ENCODE peak calls at places on chromosome 15, in eight cellular contexts. E is uterus, N is NB4, I is choroid plexus epithelial cell, R is fibroblast of pulmonary artery, G is epithelial cell of proximal tubule, X is astrocyte, J is brain microvascular endothelial cell. T is an unnamed sample.

GRCh38 chr15:44574734-44575133 is 37.8 kb downstream of the EIF3J start:
- DNase-seq in E (no peak), N (no peak), I (no peak), R (no peak), G (no peak), X (no peak), J (no peak), T (no peak)

GRCh38 chr15:68278345-68279217 is 1.0 kb downstream of the FEM1B start:
- DNase-seq in E (no peak), N (peak), I (peak), R (no peak), G (no peak), X (peak), J (peak), T (peak)

GRCh38 chr15:40826123-40827075 is 2.1 kb downstream of the PPP1R14D start:
- DNase-seq in E (no peak), N (no peak), I (peak), R (no peak), G (no peak), X (no peak), J (no peak), T (peak)

GRCh38 chr15:32856753-32857152 is 138.9 kb downstream of the GREM1 start:
- DNase-seq in E (no peak), N (no peak), I (peak), R (no peak), G (no peak), X (peak), J (peak), T (peak)

GRCh38 chr15:58066042-58066867 is 744 bp upstream of the ALDH1A2 start:
- DNase-seq in E (peak), N (peak), I (peak), R (peak), G (no peak), X (no peak), J (peak), T (peak)

GRCh38 chr15:99440551-99441426 is 125.0 kb upstream of the MEF2A start:
- DNase-seq in E (peak), N (no peak), I (no peak), R (no peak), G (no peak), X (no peak), J (no peak), T (no peak)

GRCh38 chr15:86894269-86894668 is 814.6 kb downstream of the AGBL1 start:
- DNase-seq in E (no peak), N (no peak), I (no peak), R (no peak), G (no peak), X (no peak), J (no peak), T (no peak)

GRCh38 chr15:35657679-35658201 is 111.8 kb upstream of the DPH6 start:
- DNase-seq in E (no peak), N (no peak), I (peak), R (peak), G (no peak), X (peak), J (peak), T (no peak)

GRCh38 chr15:78263907-78264303 is 457 bp upstream of the DNAJA4 start:
- DNase-seq in E (no peak), N (no peak), I (no peak), R (no peak), G (no peak), X (no peak), J (no peak), T (no peak)

DNA sequence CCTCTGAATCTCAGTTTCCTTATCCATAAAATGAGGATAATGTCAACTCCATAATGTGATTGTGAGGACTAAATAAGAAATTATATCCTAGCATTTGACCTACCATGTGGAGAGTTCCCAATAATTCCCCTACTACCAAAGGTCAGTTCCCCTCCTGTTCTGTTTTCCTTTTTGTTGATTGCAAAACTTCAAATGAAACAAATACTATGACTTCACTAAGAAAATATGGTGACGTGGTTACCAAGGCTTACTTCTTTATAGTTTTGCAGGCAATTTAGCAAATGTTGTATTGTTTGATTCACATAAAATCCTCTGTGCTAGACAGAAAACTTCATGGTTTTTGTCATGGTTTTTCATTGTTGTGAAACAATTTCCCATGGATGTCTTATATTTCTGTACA is 153.8 kb upstream of the RORA start:
- DNase-seq in E (no peak), N (no peak), I (peak), R (no peak), G (no peak), X (no peak), J (no peak), T (peak)
- H3K4me3 ChIP-seq in E (no peak), N (no peak), I (no peak), R (no peak), G (no peak), X (no peak), J (no peak), T (no peak)

GRCh38 chr15:100909582-100909981 is 9.6 kb upstream of the LRRK1 start:
- DNase-seq in E (peak), N (no peak), I (no peak), R (no peak), G (no peak), X (no peak), J (no peak), T (no peak)

GRCh38 chr15:100903191-100903590 is 16.0 kb upstream of the LRRK1 start:
- DNase-seq in E (no peak), N (no peak), I (no peak), R (no peak), G (no peak), X (no peak), J (no peak), T (peak)

GRCh38 chr15:100902436-100903190 is 16.5 kb upstream of the LRRK1 start:
- DNase-seq in E (peak), N (peak), I (peak), R (peak), G (no peak), X (peak), J (peak), T (peak)

GRCh38 chr15:100908466-100908865 is 10.7 kb upstream of the LRRK1 start:
- DNase-seq in E (no peak), N (no peak), I (no peak), R (no peak), G (no peak), X (no peak), J (no peak), T (no peak)

DNA sequence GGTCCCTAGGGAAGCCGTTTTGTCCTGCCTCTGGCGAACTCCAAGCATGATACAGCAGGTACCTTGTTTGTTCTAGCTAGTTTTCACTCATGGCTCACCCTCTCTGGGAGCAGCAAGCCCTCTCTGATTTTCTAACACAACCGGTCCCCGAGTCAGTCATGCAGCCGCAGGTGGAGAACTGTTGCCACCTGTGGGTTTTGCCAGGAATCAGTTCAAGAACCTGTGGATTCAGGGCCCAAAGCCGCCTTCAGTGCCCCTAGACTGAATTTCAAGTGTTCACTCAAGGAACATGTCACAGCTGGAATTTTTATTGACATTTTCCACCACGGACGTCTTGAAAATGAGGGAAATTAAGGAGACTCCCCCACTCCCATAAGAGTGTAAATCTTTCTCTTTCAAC is 13.3 kb upstream of the LRRK1 start:
- DNase-seq in E (no peak), N (no peak), I (no peak), R (no peak), G (no peak), X (no peak), J (no peak), T (no peak)
- TF ChIP-seq CTCF in E (no peak), N (no peak), I (no peak), R (no peak), G (no peak), X (no peak), J (peak), T (no peak)

GRCh38 chr15:25663515-25663914 is 199.6 kb downstream of the ATP10A start:
- DNase-seq in E (no peak), N (no peak), I (no peak), R (no peak), G (no peak), X (no peak), J (no peak), T (no peak)
- H3K4me3 ChIP-seq in E (no peak), N (no peak), I (no peak), R (no peak), G (no peak), X (no peak), J (no peak), T (no peak)

DNA sequence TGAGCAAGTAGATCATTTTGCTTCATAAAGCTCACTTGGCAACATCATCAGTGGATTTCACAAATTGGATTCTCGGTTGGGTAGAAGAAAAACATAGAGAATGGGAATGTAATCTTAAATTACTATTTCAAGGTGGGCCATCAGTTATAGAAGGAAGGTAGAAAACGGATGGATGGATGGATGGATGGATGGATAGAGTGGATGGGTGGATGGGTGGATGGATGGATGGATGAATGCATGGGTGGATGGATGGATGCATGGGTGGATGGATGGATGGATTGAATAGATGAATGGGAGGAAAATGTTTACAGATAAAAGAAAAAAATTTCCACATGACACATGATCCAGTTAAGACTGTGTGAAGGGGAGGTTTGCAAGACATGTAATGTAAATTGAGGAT is 159.7 kb downstream of the MEX3B start:
- DNase-seq in E (no peak), N (no peak), I (no peak), R (no peak), G (no peak), X (no peak), J (no peak), T (no peak)
- TF ChIP-seq CTCF in E (no peak), N (no peak), I (no peak), R (no peak), G (no peak), X (no peak), J (no peak), T (no peak)

GRCh38 chr15:81301815-81302399 is 22.0 kb downstream of the STARD5 start:
- DNase-seq in E (no peak), N (peak), I (no peak), R (no peak), G (no peak), X (no peak), J (no peak), T (no peak)

GRCh38 chr15:81302605-81303204 is 21.2 kb downstream of the STARD5 start:
- DNase-seq in E (no peak), N (no peak), I (no peak), R (no peak), G (no peak), X (no peak), J (no peak), T (no peak)

GRCh38 chr15:81304226-81304625 is 19.7 kb downstream of the STARD5 start:
- DNase-seq in E (no peak), N (peak), I (peak), R (peak), G (no peak), X (peak), J (peak), T (peak)

GRCh38 chr15:81301385-81301784 is 22.6 kb downstream of the STARD5 start:
- DNase-seq in E (no peak), N (no peak), I (no peak), R (no peak), G (no peak), X (no peak), J (no peak), T (no peak)

DNA sequence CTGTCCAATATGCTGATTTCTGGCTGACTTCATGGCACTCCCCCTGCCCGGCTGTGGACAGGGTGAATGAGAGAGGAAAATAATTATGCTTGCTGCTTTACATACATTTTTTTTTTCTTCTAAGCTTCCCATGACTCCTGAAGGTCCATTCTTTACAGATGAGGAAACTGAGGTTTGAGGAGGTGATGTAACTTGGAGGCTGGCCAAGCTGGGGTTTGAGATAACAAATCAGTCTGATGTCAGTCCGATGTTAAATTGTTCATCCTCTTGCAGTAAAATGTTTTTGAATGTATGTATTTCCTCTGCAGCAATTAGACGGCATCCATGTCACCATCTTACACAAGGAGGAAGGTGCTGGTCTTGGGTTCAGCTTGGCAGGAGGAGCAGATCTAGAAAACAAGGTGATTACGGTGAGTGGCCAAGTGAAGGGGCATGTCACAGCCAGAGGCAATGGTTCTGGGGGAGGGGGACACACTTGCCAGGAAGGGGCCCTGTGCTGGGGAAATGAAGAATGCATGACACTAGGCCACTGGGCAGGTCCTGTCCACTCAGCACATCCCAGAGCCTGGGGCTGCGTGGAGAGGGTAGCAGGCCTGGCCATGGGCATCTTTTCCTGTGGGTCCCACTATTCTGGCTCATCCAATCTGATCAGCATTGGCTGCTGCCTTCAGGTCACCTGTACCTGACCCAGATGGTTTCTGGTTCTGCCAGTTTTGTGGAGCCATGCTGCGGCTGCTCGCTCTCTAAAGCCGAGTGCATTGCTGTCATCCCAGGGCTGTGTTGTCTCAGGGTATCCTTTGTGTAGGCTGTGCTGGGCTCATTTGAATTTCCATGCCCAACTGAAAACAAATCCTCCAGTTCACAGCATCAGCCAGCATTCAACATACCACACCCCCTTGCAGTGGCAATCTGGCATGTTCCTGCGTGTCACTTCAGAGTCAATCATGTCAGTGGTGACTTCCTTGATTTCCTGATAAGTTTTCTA is 20.4 kb downstream of the STARD5 start:
- DNase-seq in E (no peak), N (peak), I (peak), R (peak), G (no peak), X (peak), J (peak), T (no peak)
- H3K4me3 ChIP-seq in E (no peak), N (no peak), I (no peak), R (no peak), G (no peak), X (no peak), J (no peak), T (no peak)

DNA sequence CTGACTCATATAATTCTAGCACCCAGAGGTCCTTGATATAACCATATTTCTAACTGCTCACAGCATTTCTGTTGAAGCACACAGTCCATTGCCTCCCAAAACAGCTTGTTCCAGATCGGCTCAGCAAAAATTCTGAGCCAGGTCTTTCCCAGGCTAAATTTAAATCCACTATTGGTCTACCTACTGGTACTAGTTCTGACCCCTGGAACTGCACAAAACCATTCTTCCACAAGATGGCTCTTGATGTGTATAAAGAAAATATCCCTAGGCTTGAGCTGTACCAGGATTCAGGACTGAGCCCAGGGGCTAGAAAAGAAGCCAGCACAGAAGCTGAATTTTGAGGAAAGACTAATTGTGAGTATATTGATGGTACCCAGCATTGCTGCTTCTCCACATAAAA is 75.4 kb upstream of the ABHD17C start:
- DNase-seq in E (no peak), N (peak), I (peak), R (peak), G (peak), X (no peak), J (no peak), T (peak)
- TF ChIP-seq CTCF in E (no peak), N (no peak), I (peak), R (peak), G (peak), X (no peak), J (peak), T (peak)

GRCh38 chr15:42785569-42785968 is 48.6 kb upstream of the CDAN1 start:
- DNase-seq in E (no peak), N (no peak), I (no peak), R (no peak), G (no peak), X (no peak), J (no peak), T (no peak)

GRCh38 chr15:42788725-42789124 is 51.8 kb upstream of the CDAN1 start:
- DNase-seq in E (no peak), N (peak), I (no peak), R (no peak), G (no peak), X (no peak), J (no peak), T (no peak)

GRCh38 chr15:42786978-42787377 is 50.0 kb upstream of the CDAN1 start:
- DNase-seq in E (no peak), N (no peak), I (no peak), R (no peak), G (no peak), X (no peak), J (no peak), T (no peak)

DNA sequence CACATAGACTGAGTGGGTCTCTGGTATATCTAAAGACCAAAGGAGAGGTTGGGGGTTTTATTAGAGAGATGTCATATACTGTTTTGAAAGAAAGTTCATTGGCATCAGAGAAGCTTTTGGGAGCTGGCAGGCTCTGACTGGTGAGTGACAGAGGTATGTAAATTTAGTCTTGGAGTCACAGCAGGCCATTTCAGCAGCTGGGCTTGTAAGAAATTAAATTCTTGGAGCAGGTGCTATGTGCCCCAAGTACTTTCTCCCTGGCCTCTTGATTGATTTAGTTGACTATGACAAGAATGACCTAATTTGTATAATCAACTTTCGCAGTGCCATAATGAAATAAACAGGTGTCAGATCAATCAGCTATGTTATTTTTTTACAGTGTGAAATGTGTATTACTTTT is 47.8 kb upstream of the CDAN1 start:
- DNase-seq in E (no peak), N (no peak), I (no peak), R (no peak), G (no peak), X (no peak), J (no peak), T (no peak)
- H3K4me3 ChIP-seq in E (no peak), N (no peak), I (no peak), R (no peak), G (no peak), X (no peak), J (no peak), T (no peak)

T was measured in fibroblast of villous mesenchyme.